ENCODE peak calls at places on chromosomes 11 and 22, in seven cellular contexts. V, A, B, U, G, Z and E are unnamed samples.

GRCh38 chr22:50694766-50695420 is 22.3 kb downstream of the SHANK3 start:
- DNase-seq in A (no peak), V (no peak), G (no peak), B (no peak), U (no peak), Z (no peak), E (no peak)

GRCh38 chr11:64260147-64260708 is 8.9 kb downstream of the PLCB3 start:
- DNase-seq in V (no peak), B (no peak), G (no peak), Z (no peak), U (no peak), A (no peak), E (no peak)

GRCh38 chr11:115961168-115962003 is 457.2 kb upstream of the CADM1 start:
- DNase-seq in U (peak), A (no peak), G (no peak), V (no peak), Z (no peak), B (no peak), E (peak)

GRCh38 chr22:25060522-25061071 is 108.1 kb downstream of the KIAA1671 start:
- DNase-seq in U (no peak), G (no peak), V (no peak), Z (no peak), B (no peak), A (no peak), E (no peak)

GRCh38 chr11:111049131-111049530 is 196.4 kb upstream of the POU2AF2 start:
- DNase-seq in V (no peak), A (no peak), Z (no peak), U (no peak), G (no peak), B (no peak), E (no peak)

GRCh38 chr11:93031386-93031785 is 61.9 kb downstream of the MTNR1B start:
- DNase-seq in V (no peak), G (no peak), A (no peak), U (no peak), Z (peak), B (peak), E (peak)

GRCh38 chr11:370087-370941 is 1.0 kb downstream of the B4GALNT4 start:
- DNase-seq in U (peak), A (no peak), B (peak), Z (no peak), V (no peak), G (no peak), E (peak)

GRCh38 chr11:85682330-85683305 is 3.4 kb downstream of the CCDC89 start:
- DNase-seq in A (no peak), V (no peak), U (no peak), G (no peak), B (no peak), Z (peak), E (no peak)

GRCh38 chr11:71458146-71459070 is 5.4 kb downstream of the NADSYN1 start:
- DNase-seq in Z (no peak), B (no peak), G (peak), U (no peak), V (no peak), A (no peak), E (no peak)

GRCh38 chr11:125250316-125250870 is 85.8 kb downstream of the PKNOX2 start:
- DNase-seq in Z (no peak), V (no peak), A (no peak), G (no peak), U (peak), B (no peak), E (peak)

GRCh38 chr11:90220391-90220790 is 2.5 kb downstream of the CHORDC1 start:
- DNase-seq in A (no peak), V (no peak), Z (peak), G (peak), B (no peak), U (no peak), E (no peak)

GRCh38 chr11:20668844-20669832 is at the start of gene NELL1:
- DNase-seq in A (no peak), U (peak), V (no peak), G (no peak), B (peak), Z (no peak), E (peak)

GRCh38 chr11:12439615-12440014 is 62.2 kb downstream of the PARVA start:
- DNase-seq in Z (no peak), V (no peak), G (no peak), B (peak), A (no peak), U (no peak), E (no peak)

GRCh38 chr11:10407055-10407454 is 48.0 kb upstream of the AMPD3 start:
- DNase-seq in A (peak), V (no peak), G (peak), Z (peak), B (no peak), U (no peak), E (no peak)

GRCh38 chr11:83717551-83717950 is 431.4 kb upstream of the CCDC90B start:
- DNase-seq in U (peak), A (no peak), G (no peak), Z (peak), B (peak), V (peak), E (no peak)

GRCh38 chr11:74696932-74697687 is 34.1 kb downstream of the CHRDL2 start:
- DNase-seq in U (peak), A (no peak), B (peak), G (no peak), Z (peak), V (no peak), E (peak)

GRCh38 chr11:106197438-106197837 is 120.0 kb downstream of the AASDHPPT start:
- DNase-seq in Z (no peak), V (no peak), U (no peak), A (no peak), B (no peak), G (no peak), E (no peak)

GRCh38 chr11:115775846-115776245 is 271.6 kb upstream of the CADM1 start:
- DNase-seq in G (no peak), A (no peak), Z (no peak), B (no peak), V (no peak), U (no peak), E (no peak)

GRCh38 chr22:45531944-45532631 is 29.4 kb downstream of the FBLN1 start:
- DNase-seq in B (no peak), G (no peak), A (no peak), V (no peak), U (no peak), Z (no peak), E (no peak)

GRCh38 chr11:67345949-67346819 is 7.2 kb downstream of the POLD4 start:
- DNase-seq in B (peak), Z (peak), A (peak), G (peak), U (peak), V (peak), E (peak)

GRCh38 chr11:72231396-72232259 is 7.1 kb downstream of the INPPL1 start:
- DNase-seq in B (no peak), Z (no peak), V (no peak), U (no peak), A (no peak), G (no peak), E (no peak)

GRCh38 chr22:39474351-39474991 is 17.7 kb downstream of the MGAT3 start:
- DNase-seq in G (no peak), B (peak), U (peak), Z (peak), V (no peak), A (no peak), E (no peak)

GRCh38 chr22:46061431-46062231 is 84.7 kb upstream of the WNT7B start:
- DNase-seq in Z (no peak), A (no peak), B (peak), G (no peak), V (no peak), U (no peak), E (peak)

GRCh38 chr22:37926358-37926757 is 20.3 kb downstream of the MICALL1 start:
- DNase-seq in Z (no peak), G (no peak), B (no peak), A (no peak), V (no peak), U (no peak), E (no peak)

GRCh38 chr11:97722065-97722464 is 1298.7 kb upstream of the CNTN5 start:
- DNase-seq in U (peak), Z (no peak), V (no peak), A (no peak), B (no peak), G (peak), E (no peak)

GRCh38 chr11:118917488-118918127 is 8.1 kb downstream of the BCL9L start:
- DNase-seq in A (no peak), U (peak), V (no peak), Z (peak), G (peak), B (no peak), E (no peak)

GRCh38 chr11:30579348-30579747 is 6.8 kb downstream of the MPPED2 start:
- DNase-seq in Z (no peak), A (no peak), G (no peak), U (no peak), V (peak), B (no peak), E (peak)

GRCh38 chr11:18204220-18204619 is 31.6 kb downstream of the MRGPRX4 start:
- DNase-seq in A (no peak), U (no peak), V (no peak), Z (no peak), B (no peak), G (no peak), E (no peak)

GRCh38 chr11:112212290-112212689 is 13.9 kb upstream of the PTS start:
- DNase-seq in A (no peak), V (no peak), Z (peak), B (no peak), U (no peak), G (no peak), E (no peak)

GRCh38 chr11:44886765-44887164 is 63.9 kb downstream of the TP53I11 start:
- DNase-seq in U (peak), G (no peak), A (no peak), V (no peak), B (no peak), Z (peak), E (no peak)

GRCh38 chr11:126284829-126285228 is 1.9 kb downstream of the TIRAP start:
- DNase-seq in U (peak), V (peak), A (no peak), G (peak), Z (peak), B (no peak), E (no peak)

GRCh38 chr11:9276571-9276970 is 11.4 kb upstream of the DENND5A start:
- DNase-seq in U (no peak), A (no peak), V (no peak), Z (no peak), B (no peak), G (peak), E (no peak)

GRCh38 chr22:46593211-46593676 is 26.9 kb upstream of the GRAMD4 start:
- DNase-seq in A (no peak), V (no peak), B (no peak), U (no peak), Z (no peak), G (no peak), E (peak)

GRCh38 chr11:804599-804964 is 449 bp downstream of the PIDD1 start:
- DNase-seq in U (no peak), B (no peak), V (no peak), Z (no peak), G (no peak), A (no peak), E (no peak)

GRCh38 chr22:50396751-50397370 is 53.7 kb downstream of the PPP6R2 start:
- DNase-seq in Z (peak), V (peak), G (peak), B (no peak), A (no peak), U (peak), E (no peak)

GRCh38 chr11:74055938-74056337 is 47.1 kb upstream of the UCP3 start:
- DNase-seq in Z (peak), G (peak), U (no peak), B (no peak), V (no peak), A (peak), E (no peak)

GRCh38 chr22:39148727-39149535 is 3.5 kb downstream of the CBX7 start:
- DNase-seq in U (peak), G (no peak), V (peak), B (peak), A (no peak), Z (no peak), E (peak)

GRCh38 chr22:30877662-30878515 is 90.7 kb downstream of the MORC2 start:
- DNase-seq in V (no peak), G (peak), A (no peak), B (no peak), U (no peak), Z (peak), E (no peak)

DNA sequence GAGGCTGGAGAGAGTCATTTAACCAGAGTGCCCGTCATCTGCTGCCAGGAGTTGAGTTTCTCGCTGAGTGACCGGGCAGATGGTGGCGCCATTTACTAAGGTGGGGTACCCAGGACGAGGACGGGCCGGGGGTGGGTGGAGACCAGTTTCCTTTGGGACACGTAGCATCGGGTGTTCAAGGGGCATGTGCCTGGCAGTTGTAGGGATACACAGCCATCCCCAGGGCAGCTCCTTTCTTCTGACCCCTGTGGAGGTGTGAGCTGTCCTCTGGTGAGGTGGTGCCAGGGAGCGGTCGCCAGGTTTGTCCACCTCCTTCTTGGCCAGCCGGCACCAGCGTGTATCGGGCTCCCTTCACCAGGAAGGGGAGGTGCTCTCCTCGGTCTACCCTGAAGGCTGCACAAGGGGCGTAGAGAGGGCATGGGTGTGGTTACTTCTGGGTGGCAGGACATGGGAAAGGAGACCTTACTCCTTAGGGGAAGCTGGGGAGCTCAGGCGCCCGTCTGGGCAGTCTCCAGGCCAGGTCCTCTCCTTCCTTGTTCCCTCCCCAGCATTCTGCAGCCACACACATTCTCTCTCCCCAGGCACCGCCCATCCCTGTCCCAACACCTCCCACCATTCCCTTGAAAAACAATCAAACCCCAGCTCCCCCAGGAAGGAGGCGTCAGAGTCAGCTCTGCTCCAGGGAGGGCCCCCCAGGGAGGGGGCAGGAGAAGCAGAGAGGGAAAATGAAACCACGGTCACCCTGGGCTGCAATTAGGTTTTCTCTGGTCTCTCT is 10.3 kb upstream of the MB start:
- DNase-seq in B (peak), Z (peak), V (peak), G (peak), A (peak), U (peak), E (peak)
- TF ChIP-seq EZH2phosphoT487 in B (no peak), Z (no peak), V (no peak), G (no peak), A (no peak), U (no peak), E (no peak)

DNA sequence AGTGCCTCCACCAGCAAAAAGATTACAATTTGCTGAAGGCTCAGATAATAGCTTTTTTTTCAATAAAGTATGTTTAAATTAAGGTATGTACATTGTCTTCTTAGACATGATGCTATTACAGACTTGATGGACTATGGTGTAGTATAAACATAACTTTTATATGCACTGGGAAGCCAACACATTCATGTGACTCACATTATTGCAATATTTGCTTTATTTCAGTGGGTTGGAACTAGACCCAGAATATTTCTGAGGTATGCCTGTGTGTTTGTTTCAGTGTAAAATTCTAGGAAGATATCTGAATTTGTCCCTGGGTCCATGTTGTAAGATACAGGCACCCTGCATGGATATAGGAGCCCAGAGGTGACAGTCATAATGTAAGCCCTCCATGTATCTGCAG is 120.0 kb upstream of the BDNF start:
- DNase-seq in G (peak), U (no peak), B (no peak), V (no peak), A (no peak), Z (peak), E (no peak)
- TF ChIP-seq EZH2phosphoT487 in G (no peak), U (no peak), B (no peak), V (no peak), A (no peak), Z (no peak), E (no peak)

GRCh38 chr11:61889831-61890230 is 1.5 kb downstream of the FADS3 start:
- DNase-seq in A (no peak), G (no peak), Z (no peak), V (no peak), U (no peak), B (no peak), E (no peak)

GRCh38 chr11:61893981-61894380 is 2.6 kb upstream of the FADS3 start:
- DNase-seq in Z (peak), V (no peak), G (peak), U (no peak), A (no peak), B (no peak), E (no peak)

GRCh38 chr11:61891331-61892084 is at the start of gene FADS3:
- DNase-seq in G (peak), U (peak), B (peak), A (peak), V (peak), Z (peak), E (peak)

GRCh38 chr11:61890536-61891330 is 612 bp downstream of the FADS3 start:
- DNase-seq in A (no peak), B (no peak), Z (peak), G (peak), V (no peak), U (peak), E (peak)

DNA sequence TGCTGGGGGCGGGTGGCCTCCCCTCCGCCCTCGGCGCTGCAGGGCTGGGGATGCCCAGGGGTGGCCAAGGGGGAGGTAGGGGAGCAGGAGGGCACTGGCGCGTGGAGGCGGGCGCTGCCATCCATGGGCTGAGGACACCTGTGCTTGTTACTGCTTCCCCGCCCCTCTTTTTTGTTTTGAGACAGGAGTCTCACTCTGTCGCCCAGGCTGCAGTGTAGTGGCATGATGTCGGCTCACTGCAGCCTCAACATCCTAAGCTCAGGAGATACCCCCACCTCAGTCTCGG is 683 bp upstream of the FADS3 start:
- DNase-seq in V (no peak), B (peak), A (no peak), G (no peak), Z (no peak), U (no peak), E (no peak)
- TF ChIP-seq EZH2phosphoT487 in V (no peak), B (no peak), A (no peak), G (no peak), Z (no peak), U (no peak), E (no peak)

GRCh38 chr11:132062541-132062940 is 692.1 kb downstream of the NTM start:
- DNase-seq in U (no peak), B (no peak), Z (no peak), A (no peak), V (no peak), G (no peak), E (no peak)

GRCh38 chr11:132062031-132062430 is 691.6 kb downstream of the NTM start:
- DNase-seq in B (no peak), U (no peak), G (no peak), V (peak), A (no peak), Z (no peak), E (no peak)

GRCh38 chr11:132060546-132060945 is 690.1 kb downstream of the NTM start:
- DNase-seq in V (no peak), G (peak), B (no peak), A (no peak), U (no peak), Z (no peak), E (no peak)

GRCh38 chr11:132068556-132068955 is 698.1 kb downstream of the NTM start:
- DNase-seq in U (no peak), G (no peak), Z (no peak), V (no peak), B (no peak), A (no peak), E (no peak)

DNA sequence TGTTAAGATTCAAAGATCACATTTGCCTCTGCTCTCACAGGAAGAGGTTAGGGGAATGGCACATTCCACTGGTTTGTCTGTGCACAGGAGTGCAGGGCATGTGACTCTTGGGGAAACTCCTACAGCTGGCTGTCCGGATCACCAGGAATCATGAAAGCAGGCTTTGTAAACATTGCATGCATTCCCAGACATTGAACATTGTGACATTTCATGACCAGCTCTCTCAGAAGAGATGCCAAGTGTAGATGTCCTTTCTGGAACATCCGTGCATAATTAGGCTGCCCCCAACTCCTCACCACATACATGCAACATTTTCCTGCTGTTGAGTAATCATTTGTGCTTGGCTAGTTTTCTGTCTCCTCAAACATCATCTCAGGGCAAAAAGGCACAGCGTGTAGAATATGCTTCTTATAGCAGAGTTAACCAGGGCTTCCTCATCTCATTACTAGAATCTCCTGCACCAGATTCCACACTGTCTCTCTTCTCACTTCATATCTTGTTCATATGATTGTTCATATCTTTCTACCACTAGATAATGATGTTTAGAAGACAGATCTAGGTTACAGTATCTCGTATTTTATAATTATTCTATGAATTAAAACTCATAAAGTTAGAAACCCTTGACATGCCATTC is 694.7 kb downstream of the NTM start:
- DNase-seq in G (peak), A (no peak), B (no peak), Z (peak), V (no peak), U (peak), E (no peak)
- TF ChIP-seq EZH2phosphoT487 in G (no peak), A (no peak), B (no peak), Z (peak), V (no peak), U (no peak), E (no peak)

DNA sequence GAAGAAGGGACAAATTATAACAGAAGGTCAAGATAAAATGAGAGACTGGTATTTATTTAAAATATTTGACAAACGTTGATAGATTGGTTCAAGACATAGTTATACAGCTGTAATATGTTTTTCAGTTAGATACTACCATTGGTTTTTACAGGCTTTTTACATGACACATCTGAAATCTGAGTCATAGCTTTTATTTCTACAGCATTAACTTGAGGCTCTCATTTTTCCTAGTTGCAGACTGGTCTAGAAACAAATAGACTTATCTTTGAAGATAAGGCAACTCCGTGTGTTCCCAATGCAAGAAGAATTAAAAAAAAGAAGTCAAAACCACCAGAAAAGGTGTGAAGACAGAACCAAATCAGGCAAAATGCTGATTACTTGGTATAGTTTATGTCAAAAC is 31.3 kb downstream of the CEP57 start:
- DNase-seq in V (no peak), U (no peak), G (peak), A (no peak), B (no peak), Z (peak), E (no peak)
- TF ChIP-seq EZH2phosphoT487 in V (no peak), U (no peak), G (no peak), A (no peak), B (no peak), Z (no peak), E (no peak)

GRCh38 chr11:61860054-61860903 is 31.1 kb downstream of the FADS3 start:
- DNase-seq in Z (no peak), V (no peak), G (peak), A (peak), B (no peak), U (no peak), E (no peak)
- TF ChIP-seq EZH2phosphoT487 in Z (no peak), V (no peak), G (no peak), A (no peak), B (no peak), U (no peak), E (no peak)

GRCh38 chr11:68714047-68714856 is 29.9 kb downstream of the GAL start:
- DNase-seq in G (no peak), Z (no peak), V (no peak), B (no peak), U (no peak), A (no peak), E (peak)
- TF ChIP-seq EZH2phosphoT487 in G (no peak), Z (no peak), V (no peak), B (no peak), U (no peak), A (no peak), E (no peak)